ENCODE peak calls at places on chromosomes 2 and 18, in four cellular contexts. A is K562, L is A549, G is HepG2. Q is an unnamed sample.

GRCh38 chr2:86800856-86801567 is 10.3 kb upstream of the CD8A start:
- DNase-seq in A (no peak), L (no peak), G (no peak), Q (no peak)

GRCh38 chr18:59123588-59124369 is 15.9 kb upstream of the SEC11C start:
- DNase-seq in A (no peak), L (peak), G (no peak), Q (no peak)

GRCh38 chr2:233129351-233129978 is 69.3 kb downstream of the INPP5D start:
- DNase-seq in A (peak), L (no peak), G (no peak), Q (peak)

GRCh38 chr18:61333746-61334490 is 688 bp downstream of the CDH20 start:
- DNase-seq in A (no peak), L (no peak), G (no peak), Q (peak)

GRCh38 chr2:219570924-219571310 is 422 bp downstream of the OBSL1 start:
- DNase-seq in A (no peak), L (no peak), G (no peak), Q (no peak)

GRCh38 chr18:75322206-75322605 is 105.3 kb downstream of the SMIM21 start:
- DNase-seq in A (no peak), L (no peak), G (no peak), Q (no peak)

GRCh38 chr18:11726556-11726955 is 37.5 kb downstream of the GNAL start:
- DNase-seq in A (no peak), L (no peak), G (no peak), Q (no peak)

GRCh38 chr18:50161806-50162205 is 33.1 kb downstream of the MYO5B start:
- DNase-seq in A (no peak), L (no peak), G (no peak), Q (no peak)

GRCh38 chr2:169743549-169743948 is 9.9 kb downstream of the KLHL23 start:
- DNase-seq in A (no peak), L (no peak), G (no peak), Q (no peak)

GRCh38 chr2:25362564-25363145 is 20.9 kb upstream of the DNMT3A start:
- DNase-seq in A (no peak), L (no peak), G (no peak), Q (no peak)

GRCh38 chr18:39389800-39390379 is 1824.3 kb upstream of the CELF4 start:
- DNase-seq in A (no peak), L (no peak), G (peak), Q (peak)

GRCh38 chr2:52193804-52194203 is 1161.9 kb upstream of the NRXN1 start:
- DNase-seq in A (no peak), L (no peak), G (no peak), Q (no peak)

GRCh38 chr18:49277395-49278036 is 182.9 kb downstream of the DYM start:
- DNase-seq in A (no peak), L (no peak), G (no peak), Q (no peak)

GRCh38 chr18:36887055-36887570 is 58.2 kb downstream of the KIAA1328 start:
- DNase-seq in A (no peak), L (no peak), G (no peak), Q (no peak)

GRCh38 chr2:98764499-98764898 is 33.6 kb upstream of the MGAT4A start:
- DNase-seq in A (no peak), L (no peak), G (no peak), Q (no peak)

GRCh38 chr2:204024503-204024902 is 87.9 kb downstream of the ICOS start:
- DNase-seq in A (peak), L (peak), G (peak), Q (peak)

GRCh38 chr2:220847587-220847986 is 724.5 kb downstream of the EPHA4 start:
- DNase-seq in A (no peak), L (peak), G (no peak), Q (no peak)

GRCh38 chr2:201419057-201419635 is 32.1 kb downstream of the TRAK2 start:
- DNase-seq in A (peak), L (peak), G (no peak), Q (no peak)

GRCh38 chr2:147425437-147426038 is 419.3 kb upstream of the ACVR2A start:
- DNase-seq in A (no peak), L (no peak), G (no peak), Q (no peak)

GRCh38 chr2:72139471-72139870 is 8.2 kb downstream of the CYP26B1 start:
- DNase-seq in A (no peak), L (no peak), G (no peak), Q (no peak)

DNA sequence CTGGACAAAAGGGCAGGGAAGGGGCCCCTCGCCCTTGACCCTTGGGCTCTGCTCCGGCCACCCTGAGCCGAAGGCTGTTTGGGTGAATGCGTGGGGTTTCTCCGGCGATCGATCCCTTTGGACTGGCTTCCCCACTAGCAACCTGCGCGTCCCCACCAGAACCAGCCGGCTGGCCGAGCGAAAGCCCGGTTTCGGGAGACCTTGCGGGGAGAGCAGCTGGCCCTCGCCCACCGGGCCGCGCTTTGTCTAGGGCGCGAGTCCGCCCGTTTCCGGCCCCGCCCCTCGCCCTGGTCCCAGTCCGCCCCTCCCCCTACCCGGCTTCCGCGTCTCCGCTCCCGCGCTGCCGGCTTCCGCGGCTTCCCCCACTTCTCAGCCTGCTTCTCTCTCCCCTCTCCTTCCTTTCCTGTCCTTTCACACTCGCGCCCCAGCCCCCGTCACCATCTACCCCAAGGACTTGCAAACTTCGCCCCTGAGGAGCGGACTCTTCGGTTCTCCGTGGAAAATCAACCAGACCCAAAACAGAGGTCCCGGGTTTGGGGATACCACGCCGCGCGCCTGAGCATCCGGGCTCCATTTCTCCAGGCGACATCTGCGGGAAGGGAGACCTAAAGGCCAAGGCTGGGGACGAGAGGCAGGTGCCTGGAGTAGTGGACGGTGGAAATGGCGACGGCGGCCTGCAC is 48.0 kb upstream of the ATP6V1B1 start:
- DNase-seq in A (no peak), L (peak), G (no peak), Q (peak)
- TF ChIP-seq HMGXB4 in A (no peak), L (no peak), G (no peak), Q (no peak)

GRCh38 chr2:191150451-191151314 is at the start of gene STAT4:
- DNase-seq in A (peak), L (peak), G (no peak), Q (peak)

GRCh38 chr2:191155608-191156071 is 4.8 kb upstream of the STAT4 start:
- DNase-seq in A (peak), L (peak), G (no peak), Q (no peak)

GRCh38 chr2:191151315-191151698 is 513 bp upstream of the STAT4 start:
- DNase-seq in A (no peak), L (no peak), G (no peak), Q (peak)

GRCh38 chr2:191150121-191150450 is 708 bp downstream of the STAT4 start:
- DNase-seq in A (no peak), L (no peak), G (no peak), Q (no peak)

GRCh38 chr2:191152841-191153240 is 2.0 kb upstream of the STAT4 start:
- DNase-seq in A (peak), L (no peak), G (no peak), Q (no peak)
- TF ChIP-seq HMGXB4 in A (no peak), L (no peak), G (no peak), Q (no peak)

GRCh38 chr2:66686768-66687167 is 251.8 kb downstream of the MEIS1 start:
- DNase-seq in A (no peak), L (no peak), G (no peak), Q (no peak)

GRCh38 chr2:66691199-66691975 is 256.5 kb downstream of the MEIS1 start:
- DNase-seq in A (no peak), L (no peak), G (no peak), Q (no peak)

GRCh38 chr2:66692521-66692920 is 257.6 kb downstream of the MEIS1 start:
- DNase-seq in A (no peak), L (no peak), G (no peak), Q (no peak)

GRCh38 chr2:66688951-66689350 is 254.0 kb downstream of the MEIS1 start:
- DNase-seq in A (no peak), L (no peak), G (no peak), Q (no peak)

GRCh38 chr2:66689456-66690051 is 254.6 kb downstream of the MEIS1 start:
- DNase-seq in A (no peak), L (no peak), G (no peak), Q (no peak)
- TF ChIP-seq HMGXB4 in A (no peak), L (no peak), G (no peak), Q (no peak)

DNA sequence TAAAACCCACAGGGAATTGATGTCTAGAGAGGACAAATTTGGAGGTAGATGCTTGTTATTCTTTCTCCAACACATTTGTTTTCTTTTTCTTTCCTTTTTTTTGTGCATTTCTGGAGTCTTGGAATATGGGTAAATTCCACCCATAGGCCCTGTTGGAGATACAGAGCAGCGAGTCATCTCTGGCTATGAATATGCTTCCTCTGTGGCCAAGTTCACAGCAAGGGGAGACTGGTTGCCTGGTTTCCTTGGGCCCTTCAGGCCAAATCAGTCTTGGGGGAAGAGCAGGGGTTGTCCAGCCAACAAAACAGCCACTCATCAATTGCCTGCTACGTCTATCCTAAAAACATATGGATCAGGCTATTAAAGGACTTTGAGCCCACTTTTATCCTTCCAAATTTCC is 27.5 kb downstream of the SP100 start:
- DNase-seq in A (no peak), L (no peak), G (no peak), Q (no peak)
- TF ChIP-seq HMGXB4 in A (no peak), L (no peak), G (no peak), Q (no peak)